ENCODE peak calls at places on chromosome 7, in six cellular contexts. One of them, this sample, is unnamed.
A peak's percentile ranks its signal among the peaks of the same experiment; 100 is the strongest.

GRCh38 chr7:25638042-25638441 is 409.8 kb upstream of the NPVF start:
- DNase-seq in SK-N-SH: no peak
- DNase-seq in K562: no peak
- DNase-seq in H1: no peak
- DNase-seq in HepG2: no peak
- DNase-seq in HL-60: no peak
- DNase-seq in this sample: no peak

GRCh38 chr7:118372530-118372929 is 148.0 kb downstream of the ANKRD7 start:
- DNase-seq in K562: peak; percentile 9
- DNase-seq in HepG2: no peak
- DNase-seq in H1: no peak
- DNase-seq in SK-N-SH: no peak
- DNase-seq in HL-60: no peak
- DNase-seq in this sample: no peak

GRCh38 chr7:22793593-22794462 is 28.8 kb downstream of the TOMM7 start:
- DNase-seq in HepG2: no peak
- DNase-seq in SK-N-SH: no peak
- DNase-seq in HL-60: no peak
- DNase-seq in H1: no peak
- DNase-seq in K562: no peak
- DNase-seq in this sample: no peak

GRCh38 chr7:9149499-9150082 is 716.2 kb downstream of the NXPH1 start:
- DNase-seq in K562: no peak
- DNase-seq in HL-60: no peak
- DNase-seq in SK-N-SH: no peak
- DNase-seq in H1: no peak
- DNase-seq in HepG2: no peak
- DNase-seq in this sample: no peak

GRCh38 chr7:5667391-5667790 is 114.1 kb downstream of the RNF216 start:
- DNase-seq in K562: no peak
- DNase-seq in H1: no peak
- DNase-seq in HepG2: no peak
- DNase-seq in SK-N-SH: peak; percentile 85
- DNase-seq in HL-60: peak; percentile 21
- DNase-seq in this sample: no peak

GRCh38 chr7:108529341-108529740 is 3.4 kb upstream of the PNPLA8 start:
- DNase-seq in K562: no peak
- DNase-seq in H1: no peak
- DNase-seq in HL-60: no peak
- DNase-seq in HepG2: no peak
- DNase-seq in SK-N-SH: no peak
- DNase-seq in this sample: no peak

GRCh38 chr7:2757904-2758672 is 70.1 kb downstream of the AMZ1 start:
- DNase-seq in K562: peak; percentile 76
- DNase-seq in H1: no peak
- DNase-seq in HepG2: peak; percentile 90
- DNase-seq in HL-60: peak; percentile 80
- DNase-seq in SK-N-SH: peak; percentile 80
- DNase-seq in this sample: peak; percentile 78

GRCh38 chr7:149161241-149161848 is 14.1 kb downstream of the ZNF398 start:
- DNase-seq in K562: no peak
- DNase-seq in HepG2: no peak
- DNase-seq in HL-60: no peak
- DNase-seq in H1: no peak
- DNase-seq in SK-N-SH: no peak
- DNase-seq in this sample: no peak

GRCh38 chr7:157711353-157711888 is 374.6 kb downstream of the DNAJB6 start:
- DNase-seq in SK-N-SH: no peak
- DNase-seq in HepG2: no peak
- DNase-seq in K562: no peak
- DNase-seq in H1: no peak
- DNase-seq in HL-60: no peak
- DNase-seq in this sample: no peak

GRCh38 chr7:69192134-69192533 is 406.1 kb upstream of the AUTS2 start:
- DNase-seq in K562: no peak
- DNase-seq in HepG2: no peak
- DNase-seq in SK-N-SH: no peak
- DNase-seq in HL-60: no peak
- DNase-seq in H1: no peak
- DNase-seq in this sample: no peak

GRCh38 chr7:150964593-150965111 is 13.5 kb downstream of the KCNH2 start:
- DNase-seq in HepG2: no peak
- DNase-seq in H1: no peak
- DNase-seq in K562: peak; percentile 89
- DNase-seq in HL-60: no peak
- DNase-seq in SK-N-SH: peak; percentile 93
- DNase-seq in this sample: no peak

GRCh38 chr7:50182734-50183133 is 89.7 kb upstream of the ZPBP start:
- DNase-seq in H1: no peak
- DNase-seq in HepG2: no peak
- DNase-seq in K562: no peak
- DNase-seq in SK-N-SH: no peak
- DNase-seq in HL-60: peak; percentile 86
- DNase-seq in this sample: no peak

DNA sequence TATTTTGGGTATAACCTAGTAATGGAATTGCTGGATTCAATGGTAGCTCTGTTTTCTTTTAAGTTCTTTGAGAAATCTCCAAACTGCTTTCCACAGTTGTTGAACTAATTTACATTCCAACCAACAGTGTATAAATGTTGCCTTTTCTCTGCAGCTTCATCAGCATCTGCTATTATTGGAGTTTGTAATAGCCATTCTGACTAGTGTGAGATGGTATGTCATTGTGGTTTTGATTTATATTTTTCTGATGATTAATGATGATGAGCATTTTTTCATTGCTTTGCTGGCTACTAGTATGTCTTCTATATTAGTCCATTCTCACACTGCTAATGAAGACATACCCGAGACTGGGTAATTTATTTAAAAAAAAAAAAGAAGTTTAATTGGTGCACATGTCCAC is 248.6 kb upstream of the MAGI2 start:
- DNase-seq in HL-60: no peak
- DNase-seq in H1: no peak
- DNase-seq in SK-N-SH: no peak
- DNase-seq in HepG2: no peak
- DNase-seq in K562: no peak
- DNase-seq in this sample: no peak
- TF ChIP-seq GABPA in HL-60: no peak
- TF ChIP-seq GABPA in H1: no peak
- TF ChIP-seq GABPA in SK-N-SH: no peak
- TF ChIP-seq GABPA in HepG2: no peak
- TF ChIP-seq GABPA in K562: no peak
- TF ChIP-seq GABPA in this sample: no peak

GRCh38 chr7:29158748-29159147 is 12.4 kb upstream of the CPVL start:
- DNase-seq in H1: no peak
- DNase-seq in SK-N-SH: peak; percentile 37
- DNase-seq in HepG2: no peak
- DNase-seq in K562: no peak
- DNase-seq in HL-60: no peak
- DNase-seq in this sample: no peak

GRCh38 chr7:29160080-29160479 is 13.7 kb upstream of the CPVL start:
- DNase-seq in H1: no peak
- DNase-seq in HepG2: no peak
- DNase-seq in K562: no peak
- DNase-seq in HL-60: no peak
- DNase-seq in SK-N-SH: peak; percentile 16
- DNase-seq in this sample: no peak

GRCh38 chr7:29163854-29164253 is 17.5 kb upstream of the CPVL start:
- DNase-seq in H1: no peak
- DNase-seq in HepG2: peak; percentile 92
- DNase-seq in K562: no peak
- DNase-seq in SK-N-SH: no peak
- DNase-seq in HL-60: no peak
- DNase-seq in this sample: no peak

GRCh38 chr7:29161226-29161625 is 14.9 kb upstream of the CPVL start:
- DNase-seq in HepG2: no peak
- DNase-seq in K562: no peak
- DNase-seq in SK-N-SH: no peak
- DNase-seq in H1: no peak
- DNase-seq in HL-60: no peak
- DNase-seq in this sample: no peak

DNA sequence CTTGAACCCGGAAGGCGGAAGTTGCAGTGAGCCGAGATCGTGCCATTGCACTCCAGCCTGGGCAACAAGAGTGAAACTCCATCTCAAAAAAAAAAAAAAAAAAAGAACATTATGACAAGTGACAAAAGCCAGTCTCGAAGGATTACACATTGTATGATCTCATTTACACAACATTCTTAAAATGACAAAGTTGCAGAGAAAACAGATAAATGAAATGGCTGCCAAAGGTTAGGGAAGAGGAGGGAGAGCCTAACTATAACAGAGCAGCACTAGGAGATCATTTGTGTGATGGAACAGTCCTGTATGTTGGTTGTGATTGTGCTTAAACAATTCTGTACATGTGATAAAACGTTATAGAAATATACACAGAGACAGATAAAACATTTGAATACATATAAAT is 16.2 kb upstream of the CPVL start:
- DNase-seq in SK-N-SH: no peak
- DNase-seq in HL-60: no peak
- DNase-seq in K562: no peak
- DNase-seq in HepG2: no peak
- DNase-seq in H1: no peak
- DNase-seq in this sample: no peak
- TF ChIP-seq GABPA in SK-N-SH: no peak
- TF ChIP-seq GABPA in HL-60: no peak
- TF ChIP-seq GABPA in K562: no peak
- TF ChIP-seq GABPA in HepG2: no peak
- TF ChIP-seq GABPA in H1: no peak
- TF ChIP-seq GABPA in this sample: no peak

DNA sequence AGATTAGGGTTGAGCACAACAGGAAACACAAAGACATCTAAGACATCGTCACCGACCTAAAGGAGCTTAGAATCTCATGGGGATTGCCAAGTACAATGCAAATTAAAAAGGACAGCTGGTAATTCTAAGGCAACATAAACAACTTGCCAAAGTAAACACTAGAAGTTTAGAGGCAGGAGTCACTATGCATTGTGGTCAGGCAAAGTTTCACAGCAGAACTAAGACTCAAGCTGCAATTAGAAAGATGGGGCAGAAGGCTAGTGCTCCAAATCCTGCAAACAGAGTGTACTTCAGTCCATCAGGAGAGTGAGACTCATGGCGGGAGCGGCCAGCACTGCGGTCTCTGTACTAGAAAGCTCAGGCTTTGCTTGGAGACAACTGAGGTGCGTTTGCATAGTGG is 52.7 kb downstream of the HIPK2 start:
- DNase-seq in K562: no peak
- DNase-seq in SK-N-SH: no peak
- DNase-seq in H1: no peak
- DNase-seq in HepG2: no peak
- DNase-seq in HL-60: no peak
- DNase-seq in this sample: peak; percentile 59
- TF ChIP-seq GABPA in K562: no peak
- TF ChIP-seq GABPA in SK-N-SH: no peak
- TF ChIP-seq GABPA in H1: no peak
- TF ChIP-seq GABPA in HepG2: no peak
- TF ChIP-seq GABPA in HL-60: no peak
- TF ChIP-seq GABPA in this sample: no peak

DNA sequence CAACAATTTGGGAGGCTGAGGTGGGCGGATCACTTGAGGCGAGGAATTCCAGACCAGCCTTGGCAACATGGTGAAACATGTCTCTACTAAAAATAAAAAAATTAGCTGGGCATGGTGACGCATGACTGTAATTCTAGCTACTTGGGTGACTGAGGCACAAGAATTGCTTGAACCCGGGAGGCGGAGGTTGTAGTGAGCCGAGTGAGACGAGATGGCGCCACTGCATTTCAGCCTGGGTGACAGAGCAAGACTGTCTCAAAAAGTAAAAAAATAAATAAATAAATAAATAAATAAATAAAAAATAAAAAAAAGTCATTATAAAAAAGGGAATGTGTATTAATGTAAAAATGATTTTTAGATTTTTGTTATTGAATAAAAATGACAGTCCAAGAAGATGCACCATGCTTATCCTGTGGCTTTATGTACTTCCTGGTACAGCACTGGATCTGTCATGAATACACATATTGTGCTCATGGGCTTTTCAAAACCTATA is 658.8 kb upstream of the LRRN3 start:
- DNase-seq in H1: no peak
- DNase-seq in K562: no peak
- DNase-seq in HepG2: no peak
- DNase-seq in HL-60: no peak
- DNase-seq in SK-N-SH: no peak
- DNase-seq in this sample: no peak
- TF ChIP-seq GABPA in H1: no peak
- TF ChIP-seq GABPA in K562: no peak
- TF ChIP-seq GABPA in HepG2: no peak
- TF ChIP-seq GABPA in HL-60: no peak
- TF ChIP-seq GABPA in SK-N-SH: no peak
- TF ChIP-seq GABPA in this sample: no peak

DNA sequence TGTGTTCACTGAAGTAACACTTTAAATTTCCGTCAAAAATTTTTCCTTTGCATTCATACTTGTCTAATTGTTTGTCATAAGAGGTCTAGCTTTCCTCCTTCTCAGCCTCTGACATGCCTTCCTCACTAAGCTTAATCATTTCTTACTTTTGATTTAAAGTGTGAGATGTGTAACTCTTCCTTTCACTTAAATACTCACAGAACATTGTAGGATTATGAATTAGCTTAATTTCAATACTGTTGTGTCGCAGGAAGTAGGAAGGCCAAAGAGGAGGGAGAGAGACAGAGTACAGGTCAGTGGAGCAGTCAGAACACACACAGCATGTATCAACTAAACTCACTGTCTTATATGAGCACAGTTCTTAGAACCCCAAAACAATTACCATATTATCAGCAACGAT is 99.0 kb downstream of the SRPK2 start:
- DNase-seq in SK-N-SH: no peak
- DNase-seq in K562: no peak
- DNase-seq in HL-60: no peak
- DNase-seq in H1: no peak
- DNase-seq in HepG2: no peak
- DNase-seq in this sample: no peak
- TF ChIP-seq GABPA in SK-N-SH: no peak
- TF ChIP-seq GABPA in K562: no peak
- TF ChIP-seq GABPA in HL-60: no peak
- TF ChIP-seq GABPA in H1: no peak
- TF ChIP-seq GABPA in HepG2: no peak
- TF ChIP-seq GABPA in this sample: no peak

This sample was measured in GM12878.